ENCODE peak calls at places on chromosomes 13 and 19, in four cellular contexts. One of them, this sample, is unnamed.

GRCh38 chr13:95100525-95101121 is 200.6 kb downstream of the ABCC4 start:
- DNase-seq in GOT3: no peak
- DNase-seq in KG1: no peak
- DNase-seq in stimulated activated CD4-positive, alpha-beta T cell treated with anti-CD3 and anti-CD28 coated beads, Interleukin-4, amount 100 ng/mL, for 1 hour: no peak
- DNase-seq in this sample: no peak

GRCh38 chr13:112213467-112214245 is 146.7 kb downstream of the SOX1 start:
- DNase-seq in GOT3: no peak
- DNase-seq in KG1: no peak
- DNase-seq in stimulated activated CD4-positive, alpha-beta T cell treated with anti-CD3 and anti-CD28 coated beads, Interleukin-4, amount 100 ng/mL, for 1 hour: no peak
- DNase-seq in this sample: no peak

GRCh38 chr13:95707442-95708389 is 30.8 kb downstream of the DNAJC3 start:
- DNase-seq in stimulated activated CD4-positive, alpha-beta T cell treated with anti-CD3 and anti-CD28 coated beads, Interleukin-4, amount 100 ng/mL, for 1 hour: no peak
- DNase-seq in GOT3: no peak
- DNase-seq in KG1: no peak
- DNase-seq in this sample: no peak

GRCh38 chr19:21133633-21134032 is 8.2 kb upstream of the ZNF431 start:
- DNase-seq in KG1: no peak
- DNase-seq in GOT3: no peak
- DNase-seq in stimulated activated CD4-positive, alpha-beta T cell treated with anti-CD3 and anti-CD28 coated beads, Interleukin-4, amount 100 ng/mL, for 1 hour: no peak
- DNase-seq in this sample: no peak

GRCh38 chr13:110287031-110287828 is 19.7 kb downstream of the COL4A1 start:
- DNase-seq in GOT3: no peak
- DNase-seq in KG1: no peak
- DNase-seq in stimulated activated CD4-positive, alpha-beta T cell treated with anti-CD3 and anti-CD28 coated beads, Interleukin-4, amount 100 ng/mL, for 1 hour: no peak
- DNase-seq in this sample: no peak

GRCh38 chr13:39023761-39024160 is 14.1 kb downstream of the PROSER1 start:
- DNase-seq in GOT3: no peak
- DNase-seq in stimulated activated CD4-positive, alpha-beta T cell treated with anti-CD3 and anti-CD28 coated beads, Interleukin-4, amount 100 ng/mL, for 1 hour: no peak
- DNase-seq in KG1: no peak
- DNase-seq in this sample: no peak

GRCh38 chr19:48330012-48330681 is 4.8 kb downstream of the EMP3 start:
- DNase-seq in KG1: peak; percentile 84
- DNase-seq in stimulated activated CD4-positive, alpha-beta T cell treated with anti-CD3 and anti-CD28 coated beads, Interleukin-4, amount 100 ng/mL, for 1 hour: peak; percentile 78
- DNase-seq in GOT3: no peak
- DNase-seq in this sample: no peak

GRCh38 chr13:53266757-53267156 is 238.1 kb downstream of the OLFM4 start:
- DNase-seq in GOT3: no peak
- DNase-seq in KG1: no peak
- DNase-seq in stimulated activated CD4-positive, alpha-beta T cell treated with anti-CD3 and anti-CD28 coated beads, Interleukin-4, amount 100 ng/mL, for 1 hour: no peak
- DNase-seq in this sample: no peak

GRCh38 chr13:112752711-112753541 is 63.1 kb downstream of the ATP11A start:
- DNase-seq in KG1: no peak
- DNase-seq in stimulated activated CD4-positive, alpha-beta T cell treated with anti-CD3 and anti-CD28 coated beads, Interleukin-4, amount 100 ng/mL, for 1 hour: no peak
- DNase-seq in GOT3: no peak
- DNase-seq in this sample: no peak

GRCh38 chr19:6851359-6851758 is 36.0 kb upstream of the ADGRE1 start:
- DNase-seq in stimulated activated CD4-positive, alpha-beta T cell treated with anti-CD3 and anti-CD28 coated beads, Interleukin-4, amount 100 ng/mL, for 1 hour: no peak
- DNase-seq in KG1: no peak
- DNase-seq in GOT3: no peak
- DNase-seq in this sample: no peak

GRCh38 chr13:24161010-24161775 is 673 bp downstream of the SPATA13 start:
- DNase-seq in stimulated activated CD4-positive, alpha-beta T cell treated with anti-CD3 and anti-CD28 coated beads, Interleukin-4, amount 100 ng/mL, for 1 hour: peak; percentile 46
- DNase-seq in GOT3: no peak
- DNase-seq in KG1: no peak
- DNase-seq in this sample: no peak

This sample was measured in thoracic aorta.